ENCODE peak calls at places on chromosomes 11 and 22, in eight cellular contexts. Z, M, U, S, R, F, L and P are unnamed samples.
A peak's percentile ranks its signal among the peaks of the same experiment; 100 is the strongest.

GRCh38 chr22:29784451-29785361 is 17.5 kb downstream of the UQCR10 start:
- DNase-seq in U (no peak), L (peak; percentile 18), Z (no peak), F (peak; percentile 61), M (peak; percentile 85), R (no peak), S (no peak), P (no peak)

GRCh38 chr11:25423436-25424184 is 908.3 kb upstream of the ANO3 start:
- DNase-seq in L (peak; percentile 29), F (no peak), U (no peak), M (no peak), R (no peak), S (no peak), Z (no peak), P (no peak)

GRCh38 chr11:62922189-62922589 is 1.0 kb upstream of the CHRM1 start:
- DNase-seq in U (no peak), L (no peak), R (no peak), M (no peak), S (no peak), F (no peak), Z (no peak), P (no peak)

GRCh38 chr11:115739121-115739520 is 234.9 kb upstream of the CADM1 start:
- DNase-seq in Z (no peak), M (no peak), U (no peak), L (no peak), R (no peak), S (no peak), F (no peak), P (no peak)

GRCh38 chr22:30433773-30434172 is 8.2 kb downstream of the MTFP1 start:
- DNase-seq in Z (no peak), F (no peak), M (no peak), R (no peak), S (no peak), U (no peak), L (no peak), P (no peak)

GRCh38 chr22:36348760-36349159 is 39.0 kb downstream of the MYH9 start:
- DNase-seq in L (no peak), S (no peak), M (no peak), F (no peak), Z (no peak), R (no peak), U (no peak), P (no peak)

GRCh38 chr11:75938543-75938942 is 123.5 kb downstream of the UVRAG start:
- DNase-seq in Z (no peak), F (no peak), U (no peak), L (peak; percentile 45), S (no peak), M (no peak), R (no peak), P (no peak)

GRCh38 chr11:104705475-104706195 is 192.6 kb downstream of the CASP12 start:
- DNase-seq in U (no peak), F (no peak), S (no peak), M (no peak), R (peak; percentile 73), L (peak; percentile 18), Z (peak; percentile 91), P (peak; percentile 56)

GRCh38 chr22:47515384-47516125 is 753.1 kb downstream of the TBC1D22A start:
- DNase-seq in U (no peak), F (no peak), M (no peak), L (no peak), Z (no peak), S (no peak), R (no peak), P (no peak)

GRCh38 chr22:36201630-36202312 is at the start of gene APOL4:
- DNase-seq in F (peak; percentile 53), U (peak; percentile 77), R (no peak), M (peak; percentile 89), Z (no peak), L (no peak), S (no peak), P (no peak)

GRCh38 chr11:34758262-34758661 is 137.4 kb downstream of the EHF start:
- DNase-seq in M (no peak), L (peak; percentile 6), F (no peak), U (no peak), S (no peak), R (no peak), Z (no peak), P (no peak)

GRCh38 chr11:33016654-33017053 is 976 bp downstream of the DEPDC7 start:
- DNase-seq in Z (no peak), R (no peak), U (no peak), M (no peak), F (no peak), L (no peak), S (no peak), P (no peak)

GRCh38 chr11:117840881-117841581 is 16.5 kb upstream of the FXYD2 start:
- DNase-seq in L (no peak), F (no peak), R (no peak), S (peak; percentile 12), Z (no peak), M (no peak), U (peak; percentile 26), P (no peak)

GRCh38 chr11:83656931-83657330 is 370.8 kb upstream of the CCDC90B start:
- DNase-seq in R (no peak), L (no peak), Z (no peak), S (no peak), F (no peak), M (no peak), U (no peak), P (no peak)

GRCh38 chr22:42624551-42625106 is 9.9 kb upstream of the POLDIP3 start:
- DNase-seq in F (no peak), L (no peak), S (no peak), M (no peak), U (peak; percentile 50), R (no peak), Z (no peak), P (no peak)

GRCh38 chr22:42622061-42622710 is 7.5 kb upstream of the POLDIP3 start:
- DNase-seq in S (no peak), F (no peak), M (no peak), U (peak; percentile 71), R (no peak), Z (no peak), L (no peak), P (no peak)

GRCh38 chr22:42625416-42625815 is 10.7 kb upstream of the POLDIP3 start:
- DNase-seq in L (no peak), U (peak; percentile 34), Z (no peak), R (no peak), F (no peak), M (no peak), S (no peak), P (no peak)

GRCh38 chr22:42623301-42623751 is 8.6 kb upstream of the POLDIP3 start:
- DNase-seq in Z (no peak), F (no peak), R (peak; percentile 52), M (no peak), L (no peak), S (no peak), U (peak; percentile 83), P (no peak)

GRCh38 chr22:42623756-42624446 is 9.2 kb upstream of the POLDIP3 start:
- DNase-seq in R (no peak), M (no peak), U (peak; percentile 65), L (no peak), S (no peak), F (no peak), Z (no peak), P (no peak)
- H3K27ac ChIP-seq in R (peak overlapping the region; percentile 2), M (no peak overlapping the region), U (no peak overlapping the region), L (no peak overlapping the region), S (no peak overlapping the region), F (no peak overlapping the region), Z (no peak overlapping the region), P (no peak overlapping the region)

GRCh38 chr11:2813968-2814367 is 71.6 kb downstream of the CDKN1C start:
- DNase-seq in M (no peak), Z (no peak), R (no peak), L (no peak), S (no peak), U (no peak), F (no peak), P (no peak)
- H3K9me3 ChIP-seq in M (no peaks in the 10 kb centered on the region), Z (peaks cover 41% of the 10 kb centered on the region), R (peaks cover 1% of the 10 kb centered on the region), L (peaks cover 8% of the 10 kb centered on the region), S (peaks cover 28% of the 10 kb centered on the region), U (peaks cover 10% of the 10 kb centered on the region), F (no peaks in the 10 kb centered on the region), P (no peaks in the 10 kb centered on the region)

GRCh38 chr11:94147433-94147845 is 18.8 kb downstream of the PANX1 start:
- DNase-seq in L (no peak), M (no peak), Z (peak; percentile 18), U (no peak), R (no peak), S (no peak), F (no peak), P (peak; percentile 31)
- H3K4me1 ChIP-seq in L (peaks cover 34% of the 10 kb centered on the region), M (peaks cover 8% of the 10 kb centered on the region), Z (no peaks in the 10 kb centered on the region), U (peaks cover 60% of the 10 kb centered on the region), R (peaks cover 12% of the 10 kb centered on the region), S (peaks cover 8% of the 10 kb centered on the region), F (peaks cover 50% of the 10 kb centered on the region), P (peaks cover 8% of the 10 kb centered on the region)

DNA sequence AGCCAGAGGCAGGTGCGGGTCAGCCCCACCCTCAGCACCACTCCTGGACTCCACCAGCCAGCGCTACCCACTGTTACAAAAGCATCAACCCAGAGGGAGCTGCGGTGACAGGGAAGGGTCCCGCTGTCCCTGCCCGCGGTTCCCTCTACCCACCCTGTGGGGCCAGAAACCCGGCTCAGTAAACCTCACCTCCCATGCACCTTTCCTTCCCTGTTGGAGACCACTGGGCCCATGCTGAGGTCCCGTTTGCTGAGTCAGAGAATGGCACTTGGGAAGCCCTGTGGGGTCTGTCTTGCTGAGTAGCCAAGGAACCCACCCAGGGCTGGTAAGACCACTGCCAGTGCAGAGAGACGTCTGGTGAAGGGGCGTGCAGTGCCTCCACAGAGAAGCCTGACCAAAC is 42.1 kb upstream of the MOB2 start:
- DNase-seq in F (no peak), M (no peak), Z (no peak), U (peak; percentile 49), S (no peak), R (no peak), L (no peak), P (no peak)
- H3K27ac ChIP-seq in F (no peak overlapping the region), M (no peak overlapping the region), Z (no peak overlapping the region), U (no peak overlapping the region), S (no peak overlapping the region), R (no peak overlapping the region), L (no peak overlapping the region), P (no peak overlapping the region)

GRCh38 chr11:77672276-77672675 is 34.7 kb upstream of the CLNS1A start:
- DNase-seq in L (peak; percentile 99), M (no peak), S (no peak), Z (no peak), U (no peak), F (no peak), R (peak; percentile 46), P (no peak)
- H3K9me3 ChIP-seq in L (no peaks in the 10 kb centered on the region), M (no peaks in the 10 kb centered on the region), S (no peaks in the 10 kb centered on the region), Z (no peaks in the 10 kb centered on the region), U (no peaks in the 10 kb centered on the region), F (no peaks in the 10 kb centered on the region), R (no peaks in the 10 kb centered on the region), P (no peaks in the 10 kb centered on the region)